ENCODE peak calls at places on chromosomes 7 and 10, in ten cellular contexts. D, J, V, Y, C, K, P, H, M and W are unnamed samples.

GRCh38 chr7:91055219-91055618 is 209.0 kb upstream of the FZD1 start:
- DNase-seq in D (no peak), J (no peak), V (no peak), Y (peak; percentile 18), C (no peak), K (no peak), P (no peak), H (no peak), M (peak; percentile 16), W (no peak)

GRCh38 chr7:151724250-151724915 is 152.5 kb downstream of the PRKAG2 start:
- DNase-seq in D (no peak), J (no peak), V (no peak), Y (no peak), C (no peak), K (no peak), P (no peak), H (no peak), M (no peak), W (no peak)

GRCh38 chr10:119543814-119544642 is 1.5 kb upstream of the RGS10 start:
- DNase-seq in D (no peak), J (no peak), V (no peak), Y (peak; percentile 66), C (no peak), K (no peak), P (peak; percentile 51), H (no peak), M (no peak), W (no peak)

GRCh38 chr10:104614245-104614831 is 26.8 kb upstream of the SORCS3 start:
- DNase-seq in D (no peak), J (peak; percentile 35), V (peak; percentile 38), Y (no peak), C (no peak), K (no peak), P (peak; percentile 38), H (no peak), M (peak; percentile 51), W (no peak)

GRCh38 chr10:32095116-32095733 is 39.0 kb upstream of the KIF5B start:
- DNase-seq in D (no peak), J (no peak), V (peak; percentile 67), Y (no peak), C (no peak), K (no peak), P (peak; percentile 20), H (no peak), M (peak; percentile 53), W (no peak)

GRCh38 chr10:72503241-72503640 is 122.6 kb downstream of the MICU1 start:
- DNase-seq in D (no peak), J (peak; percentile 5), V (no peak), Y (no peak), C (no peak), K (no peak), P (peak; percentile 63), H (no peak), M (no peak), W (no peak)

GRCh38 chr10:120841522-120842189 is 9.5 kb upstream of the WDR11 start:
- DNase-seq in D (no peak), J (peak; percentile 83), V (no peak), Y (no peak), C (no peak), K (no peak), P (no peak), H (no peak), M (no peak), W (no peak)

GRCh38 chr10:116690356-116691078 is 51.8 kb downstream of the HSPA12A start:
- DNase-seq in D (no peak), J (no peak), V (no peak), Y (no peak), C (no peak), K (no peak), P (peak; percentile 28), H (no peak), M (peak; percentile 18), W (no peak)

GRCh38 chr10:106795619-106796018 is 368.9 kb downstream of the SORCS1 start:
- DNase-seq in D (no peak), J (no peak), V (peak; percentile 4), Y (no peak), C (no peak), K (no peak), P (peak; percentile 43), H (no peak), M (peak; percentile 9), W (no peak)

GRCh38 chr7:73830872-73831655 is at the start of gene CLDN4:
- DNase-seq in D (no peak), J (no peak), V (no peak), Y (no peak), C (no peak), K (no peak), P (no peak), H (no peak), M (peak; percentile 99), W (no peak)

GRCh38 chr7:36280840-36281812 is 108.5 kb upstream of the ANLN start:
- DNase-seq in D (no peak), J (peak; percentile 81), V (peak; percentile 76), Y (peak; percentile 74), C (no peak), K (no peak), P (peak; percentile 88), H (no peak), M (peak; percentile 87), W (peak; percentile 51)